ENCODE peak calls at places on chromosome 18, in six cellular contexts. D is Peyer's patch, G is AG10803, N is neural progenitor cell, K is mammary epithelial cell, X is right lobe of liver. Y is an unnamed sample.

GRCh38 chr18:68104036-68104435 is 587.5 kb upstream of the DSEL start:
- DNase-seq in D (no peak), G (peak), N (no peak), K (no peak), X (no peak), Y (no peak)

GRCh38 chr18:26719909-26720308 is 145.6 kb downstream of the AQP4 start:
- DNase-seq in D (no peak), G (no peak), N (no peak), K (no peak), X (no peak), Y (peak)

GRCh38 chr18:24546304-24546703 is 85.9 kb downstream of the HRH4 start:
- DNase-seq in D (no peak), G (no peak), N (no peak), K (peak), X (no peak), Y (peak)

GRCh38 chr18:48446582-48447225 is 37.5 kb upstream of the ZBTB7C start:
- DNase-seq in D (peak), G (peak), N (peak), K (peak), X (peak), Y (peak)

GRCh38 chr18:1659190-1659589 is 754.5 kb downstream of the ADCYAP1 start:
- DNase-seq in D (no peak), G (no peak), N (no peak), K (no peak), X (no peak), Y (no peak)

GRCh38 chr18:26468931-26469340 is 79.4 kb downstream of the KCTD1 start:
- DNase-seq in D (no peak), G (no peak), N (peak), K (no peak), X (no peak), Y (peak)

GRCh38 chr18:10524507-10525425 is 1.1 kb upstream of the NAPG start:
- DNase-seq in D (no peak), G (peak), N (no peak), K (peak), X (no peak), Y (peak)

GRCh38 chr18:35463050-35463449 is 34.7 kb downstream of the INO80C start:
- DNase-seq in D (no peak), G (no peak), N (no peak), K (no peak), X (no peak), Y (no peak)

GRCh38 chr18:52394602-52395001 is 54.6 kb downstream of the DCC start:
- DNase-seq in D (no peak), G (no peak), N (no peak), K (no peak), X (no peak), Y (no peak)

GRCh38 chr18:34971313-34971712 is 69.9 kb upstream of the MAPRE2 start:
- DNase-seq in D (no peak), G (no peak), N (no peak), K (peak), X (no peak), Y (peak)

GRCh38 chr18:4130734-4131719 is 324.1 kb downstream of the DLGAP1 start:
- DNase-seq in D (no peak), G (no peak), N (no peak), K (no peak), X (no peak), Y (no peak)

GRCh38 chr18:59469463-59470180 is 110.6 kb upstream of the LMAN1 start:
- DNase-seq in D (no peak), G (no peak), N (no peak), K (no peak), X (no peak), Y (peak)

GRCh38 chr18:22591231-22591630 is 173.5 kb upstream of the CTAGE1 start:
- DNase-seq in D (no peak), G (no peak), N (no peak), K (peak), X (no peak), Y (peak)

GRCh38 chr18:57190026-57190425 is 43.1 kb downstream of the BOD1L2 start:
- DNase-seq in D (no peak), G (no peak), N (no peak), K (no peak), X (no peak), Y (no peak)

GRCh38 chr18:31430554-31430953 is 17.0 kb upstream of the DSG3 start:
- DNase-seq in D (no peak), G (no peak), N (no peak), K (no peak), X (no peak), Y (no peak)

GRCh38 chr18:8140841-8141501 is 468.3 kb upstream of the RAB12 start:
- DNase-seq in D (no peak), G (peak), N (no peak), K (peak), X (no peak), Y (peak)

GRCh38 chr18:25876334-25876979 is 214.0 kb downstream of the SS18 start:
- DNase-seq in D (no peak), G (no peak), N (no peak), K (no peak), X (no peak), Y (no peak)

GRCh38 chr18:23862071-23862470 is 152.5 kb upstream of the TTC39C start:
- DNase-seq in D (no peak), G (peak), N (no peak), K (peak), X (no peak), Y (peak)

GRCh38 chr18:4125246-4125938 is 329.7 kb downstream of the DLGAP1 start:
- DNase-seq in D (no peak), G (peak), N (peak), K (no peak), X (no peak), Y (no peak)

GRCh38 chr18:76468345-76469275 is 26.4 kb downstream of the ZNF516 start:
- DNase-seq in D (no peak), G (peak), N (no peak), K (no peak), X (no peak), Y (no peak)

GRCh38 chr18:43744960-43745740 is 467.9 kb upstream of the SYT4 start:
- DNase-seq in D (no peak), G (no peak), N (no peak), K (no peak), X (no peak), Y (peak)

GRCh38 chr18:77206676-77207370 is 42.8 kb upstream of the GALR1 start:
- DNase-seq in D (no peak), G (peak), N (no peak), K (no peak), X (no peak), Y (no peak)

GRCh38 chr18:30705943-30706342 is 336.6 kb downstream of the DSC3 start:
- DNase-seq in D (no peak), G (no peak), N (no peak), K (no peak), X (no peak), Y (no peak)

GRCh38 chr18:79857082-79857661 is 59.4 kb downstream of the KCNG2 start:
- DNase-seq in D (peak), G (peak), N (no peak), K (peak), X (no peak), Y (peak)

GRCh38 chr18:76984193-76985155 is 148.1 kb downstream of the MBP start:
- DNase-seq in D (no peak), G (no peak), N (no peak), K (no peak), X (no peak), Y (no peak)

GRCh38 chr18:70289351-70290330 is 796 bp downstream of the SOCS6 start:
- DNase-seq in D (peak), G (peak), N (peak), K (peak), X (peak), Y (peak)

GRCh38 chr18:79335833-79336360 is 59.8 kb upstream of the NFATC1 start:
- DNase-seq in D (no peak), G (no peak), N (no peak), K (no peak), X (no peak), Y (no peak)

GRCh38 chr18:48996901-48997463 is 46.2 kb upstream of the SMAD7 start:
- DNase-seq in D (peak), G (peak), N (no peak), K (peak), X (no peak), Y (peak)

GRCh38 chr18:23141022-23141999 is 6.0 kb downstream of the CABLES1 start:
- DNase-seq in D (peak), G (peak), N (no peak), K (no peak), X (peak), Y (no peak)

GRCh38 chr18:13232060-13232917 is 13.7 kb downstream of the LDLRAD4 start:
- DNase-seq in D (no peak), G (peak), N (no peak), K (no peak), X (no peak), Y (no peak)

GRCh38 chr18:32362484-32362883 is 108.2 kb downstream of the GAREM1 start:
- DNase-seq in D (no peak), G (peak), N (no peak), K (peak), X (no peak), Y (peak)

GRCh38 chr18:73774836-73775509 is 372.7 kb downstream of the FBXO15 start:
- DNase-seq in D (no peak), G (no peak), N (peak), K (peak), X (no peak), Y (peak)

GRCh38 chr18:29305516-29305915 is 1128.6 kb upstream of the CDH2 start:
- DNase-seq in D (no peak), G (no peak), N (no peak), K (no peak), X (no peak), Y (no peak)
- H3K4me3 ChIP-seq in D (no peak), G (no peak), N (no peak), K (no peak), X (no peak), Y (no peak)

GRCh38 chr18:28176933-28177827 is at the start of gene CDH2:
- DNase-seq in D (peak), G (peak), N (peak), K (peak), X (peak), Y (peak)
- TF ChIP-seq CTCF in D (no peak), G (no peak), N (peak), K (no peak), X (peak), Y (no peak)

DNA sequence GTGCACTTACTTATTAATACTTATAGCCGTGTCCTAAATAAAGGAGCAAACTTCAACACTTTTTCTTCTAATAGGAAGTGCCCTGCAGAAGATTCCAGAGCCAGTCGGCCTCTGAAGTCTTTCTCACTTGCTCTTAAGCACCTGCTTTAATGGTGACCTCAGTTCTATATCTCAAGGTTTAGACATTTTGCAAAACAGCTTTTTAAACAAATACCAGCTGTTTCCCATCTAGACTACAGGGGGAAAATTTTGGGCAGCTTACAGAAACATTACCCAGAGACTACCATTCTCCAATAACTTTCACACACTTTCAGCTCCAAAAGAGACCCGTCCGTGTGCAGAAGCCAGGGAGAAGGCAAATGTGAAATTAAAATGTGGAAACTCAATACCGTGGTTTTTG is 285.3 kb upstream of the CCDC68 start:
- DNase-seq in D (no peak), G (no peak), N (no peak), K (no peak), X (no peak), Y (no peak)
- H3K4me3 ChIP-seq in D (no peak), G (no peak), N (no peak), K (no peak), X (no peak), Y (no peak)

DNA sequence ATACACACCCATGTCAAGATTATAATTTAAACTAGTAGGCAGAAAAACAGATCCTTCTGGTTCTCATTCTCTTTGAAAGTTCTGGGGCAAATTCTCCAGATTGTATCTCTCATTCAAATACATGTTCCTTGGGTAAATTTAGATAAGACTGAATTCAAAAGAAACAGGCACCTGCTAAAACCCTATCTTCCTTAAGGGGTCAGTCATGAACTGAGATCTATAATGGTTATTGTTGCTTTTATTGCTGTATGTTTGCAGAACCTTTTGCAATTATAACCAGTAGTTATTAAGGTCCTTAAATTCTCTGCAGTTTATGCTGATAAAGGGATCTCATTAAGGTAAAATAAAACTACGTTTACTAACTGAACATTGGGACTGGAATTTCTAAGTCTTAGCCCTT is 83.5 kb downstream of the MYO5B start:
- DNase-seq in D (no peak), G (no peak), N (no peak), K (no peak), X (no peak), Y (peak)
- TF ChIP-seq CTCF in D (no peak), G (peak), N (peak), K (peak), X (no peak), Y (peak)

GRCh38 chr18:11994708-11995444 is 13.6 kb downstream of the IMPA2 start:
- DNase-seq in D (no peak), G (peak), N (peak), K (no peak), X (no peak), Y (peak)
- H3K4me3 ChIP-seq in D (no peak), G (no peak), N (no peak), K (no peak), X (no peak), Y (no peak)

GRCh38 chr18:61082976-61083630 is 250.1 kb upstream of the CDH20 start:
- DNase-seq in D (no peak), G (no peak), N (no peak), K (no peak), X (no peak), Y (no peak)

GRCh38 chr18:61085036-61085435 is 248.2 kb upstream of the CDH20 start:
- DNase-seq in D (no peak), G (no peak), N (no peak), K (peak), X (no peak), Y (peak)

GRCh38 chr18:61086657-61087056 is 246.6 kb upstream of the CDH20 start:
- DNase-seq in D (no peak), G (no peak), N (no peak), K (no peak), X (no peak), Y (no peak)

GRCh38 chr18:61091379-61091778 is 241.9 kb upstream of the CDH20 start:
- DNase-seq in D (no peak), G (no peak), N (no peak), K (no peak), X (no peak), Y (no peak)

GRCh38 chr18:61085751-61086150 is 247.5 kb upstream of the CDH20 start:
- DNase-seq in D (no peak), G (no peak), N (no peak), K (no peak), X (no peak), Y (no peak)
- TF ChIP-seq CTCF in D (no peak), G (no peak), N (no peak), K (peak), X (no peak), Y (no peak)

GRCh38 chr18:47151457-47151856 is 1.2 kb upstream of the HDHD2 start:
- DNase-seq in D (no peak), G (no peak), N (no peak), K (no peak), X (no peak), Y (no peak)
- H3K4me3 ChIP-seq in D (no peak), G (peak), N (peak), K (no peak), X (no peak), Y (peak)

DNA sequence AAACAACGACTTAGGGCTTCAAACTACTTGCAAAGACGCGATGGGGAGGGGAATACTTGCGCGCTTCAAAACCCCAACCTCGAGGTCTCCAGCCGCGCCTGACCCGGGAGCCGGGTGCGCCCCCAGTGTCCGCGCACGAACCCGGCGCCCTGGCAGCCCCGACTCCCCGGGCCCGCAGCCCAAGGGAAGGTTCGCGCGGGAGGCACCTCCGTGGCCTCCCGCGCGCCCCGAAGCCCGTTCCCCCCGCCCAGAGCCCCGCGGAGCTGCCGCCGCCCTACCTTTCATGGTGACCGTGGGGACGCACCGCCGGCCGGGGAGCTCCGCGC is 308 bp downstream of the COLEC12 start:
- DNase-seq in D (no peak), G (no peak), N (peak), K (peak), X (no peak), Y (no peak)
- TF ChIP-seq CTCF in D (no peak), G (no peak), N (peak), K (no peak), X (no peak), Y (no peak)

DNA sequence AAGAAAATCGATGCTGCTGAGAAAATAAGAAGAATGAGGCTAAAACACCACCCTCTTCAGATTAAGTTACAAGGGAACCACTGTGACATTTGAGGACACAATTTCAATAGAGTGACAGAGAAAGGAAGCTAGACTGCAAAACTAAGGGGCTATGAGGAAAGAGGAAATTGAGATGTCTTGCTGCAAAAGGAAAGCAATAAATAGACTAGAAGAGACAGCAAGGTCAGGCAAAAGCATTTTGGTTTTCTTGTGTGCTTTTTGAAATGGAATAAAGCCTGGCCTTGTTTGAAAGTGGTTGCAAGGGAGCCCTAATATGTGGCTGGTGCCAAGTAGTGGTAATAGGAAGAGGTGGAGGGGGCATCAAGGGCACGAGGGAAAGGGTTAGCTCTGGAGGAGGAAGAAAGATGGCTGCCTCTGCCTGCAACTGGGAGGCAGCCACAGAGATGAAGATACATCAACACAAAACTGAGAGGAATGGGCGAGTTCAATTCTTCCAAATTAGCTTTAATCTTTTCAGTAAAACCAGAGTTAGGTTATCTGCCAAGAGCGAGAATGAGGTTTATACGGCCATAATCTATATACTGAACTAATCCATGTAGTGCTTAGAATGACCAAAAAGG is 1.2 kb upstream of the MRO start:
- DNase-seq in D (no peak), G (no peak), N (no peak), K (no peak), X (no peak), Y (no peak)
- H3K4me3 ChIP-seq in D (no peak), G (no peak), N (no peak), K (no peak), X (no peak), Y (no peak)